ENCODE peak calls at places on chromosomes 1 and 21, in five cellular contexts. U is breast epithelium, C is AG04450, K is HL-60, Q is pancreas. M is an unnamed sample.

GRCh38 chr1:2248854-2249558 is 20.9 kb downstream of the SKI start:
- DNase-seq in Q (no peak), U (no peak), K (no peak), C (no peak), M (no peak)

GRCh38 chr1:99171126-99171813 is 93.0 kb upstream of the PLPPR4 start:
- DNase-seq in K (no peak), Q (no peak), U (no peak), C (no peak), M (no peak)

GRCh38 chr1:32334864-32335618 is 992 bp downstream of the MARCKSL1 start:
- DNase-seq in K (peak), Q (peak), U (no peak), C (no peak), M (no peak)

GRCh38 chr1:157596384-157596783 is 1.5 kb downstream of the FCRL4 start:
- DNase-seq in Q (no peak), U (no peak), C (no peak), K (no peak), M (no peak)

GRCh38 chr1:215357901-215358300 is 209.2 kb upstream of the KCTD3 start:
- DNase-seq in K (no peak), C (no peak), Q (no peak), U (no peak), M (no peak)

GRCh38 chr1:59204001-59204400 is 92.9 kb upstream of the FGGY start:
- DNase-seq in Q (no peak), U (peak), K (peak), C (no peak), M (no peak)

GRCh38 chr1:184260382-184260781 is 126.4 kb upstream of the C1orf21 start:
- DNase-seq in C (peak), K (no peak), Q (no peak), U (no peak), M (no peak)

GRCh38 chr21:39845581-39846130 is 21.6 kb upstream of the PCP4 start:
- DNase-seq in Q (no peak), C (no peak), K (no peak), U (no peak), M (no peak)

GRCh38 chr1:65791396-65791795 is 1.3 kb upstream of the PDE4B start:
- DNase-seq in U (no peak), C (no peak), Q (no peak), K (peak), M (no peak)

GRCh38 chr1:228279722-228280105 is 71.9 kb downstream of the OBSCN start:
- DNase-seq in Q (no peak), U (no peak), C (no peak), K (no peak), M (no peak)

GRCh38 chr1:152034654-152035405 is 2.0 kb downstream of the S100A11 start:
- DNase-seq in Q (no peak), K (no peak), U (no peak), C (no peak), M (peak)

GRCh38 chr1:17852383-17852782 is 97.2 kb downstream of the ACTL8 start:
- DNase-seq in U (no peak), C (no peak), Q (no peak), K (no peak), M (no peak)

GRCh38 chr1:220889333-220889732 is 10.1 kb downstream of the HLX start:
- DNase-seq in C (no peak), Q (no peak), U (no peak), K (no peak), M (no peak)

GRCh38 chr1:47709302-47710074 is 271.6 kb downstream of the FOXD2 start:
- DNase-seq in K (no peak), Q (no peak), C (no peak), U (no peak), M (no peak)

GRCh38 chr1:221708076-221708571 is 33.8 kb downstream of the DUSP10 start:
- DNase-seq in C (no peak), K (peak), Q (no peak), U (no peak), M (no peak)

GRCh38 chr1:173503391-173503790 is 26.3 kb downstream of the PRDX6 start:
- DNase-seq in Q (no peak), K (no peak), U (no peak), C (peak), M (no peak)

GRCh38 chr1:46717654-46718053 is 1.3 kb downstream of the EFCAB14 start:
- DNase-seq in U (no peak), Q (no peak), K (no peak), C (no peak), M (no peak)

GRCh38 chr1:209291715-209292114 is 291.8 kb upstream of the CAMK1G start:
- DNase-seq in Q (no peak), C (no peak), U (no peak), K (no peak), M (no peak)

GRCh38 chr1:196603651-196604050 is 4.6 kb downstream of the KCNT2 start:
- DNase-seq in U (no peak), C (no peak), K (no peak), Q (no peak), M (no peak)

GRCh38 chr21:34198232-34199120 is 125.1 kb downstream of the MRPS6 start:
- DNase-seq in C (no peak), U (no peak), K (no peak), Q (no peak), M (no peak)

GRCh38 chr1:15684468-15685283 is 556 bp downstream of the PLEKHM2 start:
- DNase-seq in Q (peak), U (peak), K (no peak), C (no peak), M (no peak)

GRCh38 chr1:94949681-94950661 is 23.1 kb upstream of the CNN3 start:
- DNase-seq in U (no peak), C (no peak), K (no peak), Q (peak), M (no peak)

GRCh38 chr1:47232187-47232874 is at the start of gene TAL1:
- DNase-seq in U (no peak), Q (no peak), C (no peak), K (peak), M (no peak)

GRCh38 chr1:50369830-50370229 is 53.4 kb downstream of the DMRTA2 start:
- DNase-seq in K (no peak), Q (no peak), U (no peak), C (no peak), M (no peak)
- TF ChIP-seq CTCF in K (no peak), Q (no peak), U (no peak), C (peak), M (peak)

GRCh38 chr21:27426196-27426595 is 459.3 kb upstream of the ADAMTS5 start:
- DNase-seq in U (no peak), Q (no peak), K (no peak), C (no peak), M (no peak)
- H3K27ac ChIP-seq in U (no peak), Q (no peak), K (no peak), C (no peak), M (no peak)

GRCh38 chr21:31667141-31667540 is 7.6 kb downstream of the SOD1 start:
- DNase-seq in Q (no peak), C (no peak), K (no peak), U (no peak), M (no peak)
- TF ChIP-seq CTCF in Q (no peak), C (no peak), K (no peak), U (no peak), M (no peak)

DNA sequence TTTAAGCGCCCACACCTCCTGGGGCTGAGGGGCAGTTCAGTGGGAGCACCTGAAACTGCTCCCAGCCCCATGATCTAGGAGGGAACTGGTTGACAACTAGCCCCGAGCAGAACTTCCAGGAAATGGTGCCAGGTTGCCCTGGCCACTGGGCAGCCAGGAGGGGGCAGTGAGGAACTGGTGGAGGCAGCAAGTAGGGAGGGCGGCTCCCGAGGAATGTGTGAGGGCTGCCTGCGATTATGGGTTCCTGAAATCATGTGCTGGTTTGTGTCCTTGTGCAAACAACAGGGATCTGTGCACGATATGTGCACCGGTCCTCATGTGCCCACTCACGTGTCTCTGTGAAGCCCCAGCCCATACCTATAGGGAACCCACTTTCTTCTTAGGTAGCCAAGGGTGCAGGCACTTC is 9.9 kb downstream of the GPR3 start:
- DNase-seq in K (no peak), U (peak), C (no peak), Q (peak), M (no peak)
- H3K27ac ChIP-seq in K (no peak), U (peak), C (no peak), Q (peak), M (no peak)

GRCh38 chr1:219050268-219050917 is 123.3 kb upstream of the LYPLAL1 start:
- DNase-seq in U (no peak), Q (no peak), K (no peak), C (no peak), M (no peak)
- TF ChIP-seq CTCF in U (no peak), Q (no peak), K (no peak), C (no peak), M (no peak)

GRCh38 chr1:167789501-167789900 is 67.7 kb downstream of the MPZL1 start:
- DNase-seq in Q (no peak), C (no peak), K (no peak), U (no peak), M (no peak)
- H3K27ac ChIP-seq in Q (no peak), C (no peak), K (no peak), U (peak), M (no peak)

DNA sequence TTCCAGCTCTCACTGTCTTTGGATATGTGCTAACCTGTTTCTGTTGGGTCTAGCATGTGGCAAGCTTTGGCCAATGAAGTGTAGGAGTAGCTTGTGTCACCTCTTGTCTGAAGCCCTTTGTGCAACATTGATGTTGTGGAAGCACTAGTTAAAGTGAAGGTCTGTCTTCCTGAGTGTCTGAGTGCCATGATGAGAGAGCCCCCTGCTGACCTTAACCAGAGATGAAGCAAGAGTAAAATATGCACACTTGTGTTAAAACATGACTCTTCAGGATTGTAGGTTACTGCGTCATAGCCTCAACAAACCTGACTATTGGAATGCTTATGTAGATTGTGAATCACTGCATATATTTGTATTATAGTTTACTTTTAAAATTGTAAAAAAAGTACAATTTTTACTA is 103.7 kb downstream of the NCAM2 start:
- DNase-seq in U (no peak), C (peak), Q (no peak), K (peak), M (no peak)
- TF ChIP-seq CTCF in U (peak), C (peak), Q (no peak), K (peak), M (peak)

GRCh38 chr1:91891969-91892368 is 6.0 kb upstream of the TGFBR3 start:
- DNase-seq in U (no peak), K (no peak), Q (no peak), C (no peak), M (no peak)

GRCh38 chr1:91895832-91896556 is 10.0 kb upstream of the TGFBR3 start:
- DNase-seq in U (no peak), Q (no peak), C (no peak), K (no peak), M (no peak)

GRCh38 chr1:91889717-91890459 is 3.9 kb upstream of the TGFBR3 start:
- DNase-seq in K (no peak), Q (no peak), C (no peak), U (no peak), M (no peak)

GRCh38 chr1:91894036-91894761 is 8.2 kb upstream of the TGFBR3 start:
- DNase-seq in K (no peak), U (no peak), Q (no peak), C (no peak), M (no peak)

DNA sequence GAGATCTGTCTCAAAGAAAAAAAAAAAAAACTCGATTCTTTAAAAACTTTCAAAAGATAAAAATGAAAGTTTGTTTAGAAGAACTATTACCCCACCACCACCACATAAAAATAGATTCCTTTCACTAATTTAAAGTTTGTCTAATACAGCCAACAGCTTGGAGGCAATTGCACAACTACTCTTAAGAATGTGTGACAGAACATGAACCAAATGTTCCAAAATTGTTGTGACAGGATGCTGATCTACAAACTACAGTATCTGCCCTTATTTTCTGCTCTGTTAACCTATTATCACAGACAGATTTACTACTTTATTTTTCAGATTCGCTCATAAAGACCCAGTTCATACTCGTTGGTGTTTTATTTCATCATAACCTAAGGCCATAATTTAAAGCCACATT is 5.5 kb upstream of the TGFBR3 start:
- DNase-seq in K (no peak), C (peak), Q (no peak), U (no peak), M (no peak)
- H3K27ac ChIP-seq in K (no peak), C (peak), Q (no peak), U (peak), M (no peak)

DNA sequence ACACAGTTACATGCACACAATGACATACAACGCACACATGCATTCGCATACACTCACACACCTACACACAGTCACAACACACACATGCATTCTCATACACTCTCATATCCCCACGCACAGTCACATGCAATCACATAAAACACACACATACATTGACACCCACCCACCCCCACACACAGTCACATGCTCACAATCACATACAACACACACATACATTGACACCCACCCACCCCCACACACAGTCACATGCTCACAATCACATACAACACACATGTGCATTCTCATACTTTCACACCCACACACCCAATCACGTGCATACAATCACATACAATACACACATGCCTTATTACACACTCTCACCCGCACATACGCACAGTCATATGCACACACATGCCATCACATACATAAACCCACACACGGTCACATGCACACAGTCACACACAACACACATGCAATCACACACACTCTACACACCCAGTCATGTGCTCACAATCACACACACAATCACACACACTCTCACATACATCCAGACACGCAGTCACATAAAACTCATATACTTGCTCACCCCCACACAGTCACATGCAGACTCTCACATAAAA is 134.3 kb downstream of the CASZ1 start:
- DNase-seq in U (no peak), C (no peak), K (no peak), Q (no peak), M (no peak)
- TF ChIP-seq CTCF in U (no peak), C (no peak), K (no peak), Q (no peak), M (no peak)

GRCh38 chr1:20603473-20604464 is 14.9 kb downstream of the CDA start:
- DNase-seq in K (no peak), Q (no peak), C (peak), U (no peak), M (no peak)
- H3K27ac ChIP-seq in K (peak), Q (no peak), C (peak), U (no peak), M (no peak)